ENCODE peak calls at places on chromosomes 11 and 22, in four cellular contexts. V is adrenal gland, M is mammary epithelial cell, C is GM23248. I is an unnamed sample. For H3K4me1, the result is how much of the 10 kb centered on the place peaks cover.

GRCh38 chr11:2830030-2830812 is 55.4 kb downstream of the CDKN1C start:
- DNase-seq in C (no peak), V (no peak), M (no peak), I (no peak)

GRCh38 chr11:61056566-61056965 is 45.7 kb upstream of the CD5 start:
- DNase-seq in M (no peak), C (no peak), V (no peak), I (no peak)

GRCh38 chr11:116707746-116708145 is 65.0 kb downstream of the BUD13 start:
- DNase-seq in M (no peak), C (no peak), V (no peak), I (no peak)

GRCh38 chr11:93198221-93198650 is 445 bp upstream of the SLC36A4 start:
- DNase-seq in M (peak), C (peak), V (no peak), I (no peak)

GRCh38 chr11:48169706-48170105 is 46.9 kb upstream of the OR4B1 start:
- DNase-seq in V (no peak), C (no peak), M (no peak), I (no peak)

GRCh38 chr22:45263790-45264269 is 20.9 kb upstream of the UPK3A start:
- DNase-seq in M (peak), V (peak), C (peak), I (peak)

GRCh38 chr11:69308936-69309799 is 15.2 kb downstream of the MYEOV start:
- DNase-seq in C (no peak), M (no peak), V (no peak), I (no peak)

GRCh38 chr11:68302256-68303054 is 9.9 kb upstream of the LRP5 start:
- DNase-seq in V (no peak), C (peak), M (peak), I (peak)

GRCh38 chr22:29205598-29206371 is at the start of gene EMID1:
- DNase-seq in M (no peak), V (peak), C (peak), I (peak)

GRCh38 chr11:18022419-18022818 is 9.6 kb upstream of the SERGEF start:
- DNase-seq in M (no peak), C (no peak), V (no peak), I (no peak)

GRCh38 chr11:16392646-16393045 is 36.3 kb upstream of the SOX6 start:
- DNase-seq in M (no peak), V (no peak), C (peak), I (no peak)

GRCh38 chr22:22848364-22848866 is 39.2 kb upstream of the IGLL5 start:
- DNase-seq in M (peak), C (peak), V (peak), I (peak)

GRCh38 chr11:72233773-72234513 is 9.4 kb downstream of the INPPL1 start:
- DNase-seq in C (no peak), V (no peak), M (no peak), I (no peak)

GRCh38 chr11:111299111-111300026 is 1.0 kb downstream of the POU2AF3 start:
- DNase-seq in C (peak), V (peak), M (peak), I (peak)

GRCh38 chr11:59173964-59174663 is 2.2 kb downstream of the DTX4 start:
- DNase-seq in V (no peak), M (peak), C (peak), I (peak)

GRCh38 chr22:36197065-36197440 is 4.6 kb downstream of the APOL4 start:
- DNase-seq in V (peak), C (peak), M (no peak), I (peak)

GRCh38 chr22:47274196-47274595 is 511.7 kb downstream of the TBC1D22A start:
- DNase-seq in M (no peak), V (no peak), C (no peak), I (no peak)

GRCh38 chr11:71214553-71215371 is 37.6 kb downstream of the SHANK2 start:
- DNase-seq in M (no peak), V (no peak), C (no peak), I (no peak)

GRCh38 chr22:19361501-19362103 is 69.9 kb downstream of the HIRA start:
- DNase-seq in C (no peak), M (no peak), V (no peak), I (no peak)

GRCh38 chr11:3137486-3138177 is 27.5 kb downstream of the OSBPL5 start:
- DNase-seq in C (no peak), V (no peak), M (no peak), I (no peak)

GRCh38 chr11:104830080-104830479 is 68.2 kb downstream of the CASP12 start:
- DNase-seq in M (peak), C (peak), V (no peak), I (no peak)

GRCh38 chr11:72693271-72693968 is 19.2 kb upstream of the PDE2A start:
- DNase-seq in C (no peak), M (no peak), V (no peak), I (no peak)

GRCh38 chr11:120139316-120140069 is 1.6 kb upstream of the TRIM29 start:
- DNase-seq in M (no peak), V (peak), C (no peak), I (no peak)

GRCh38 chr11:46914363-46914762 is 4.0 kb downstream of the LRP4 start:
- DNase-seq in C (peak), M (peak), V (peak), I (no peak)

GRCh38 chr11:77046060-77046501 is 11.9 kb downstream of the B3GNT6 start:
- DNase-seq in V (no peak), C (peak), M (peak), I (peak)

GRCh38 chr11:73758451-73758850 is 2.4 kb downstream of the RAB6A start:
- DNase-seq in C (no peak), M (no peak), V (no peak), I (no peak)

GRCh38 chr22:17237031-17237668 is 17.9 kb upstream of the ADA2 start:
- DNase-seq in C (no peak), M (no peak), V (no peak), I (no peak)

GRCh38 chr11:123833095-123833494 is 26.9 kb upstream of the OR6M1 start:
- DNase-seq in M (peak), V (no peak), C (no peak), I (no peak)

GRCh38 chr11:12803086-12803826 is 129.0 kb downstream of the TEAD1 start:
- DNase-seq in M (peak), C (peak), V (no peak), I (no peak)

GRCh38 chr11:12800032-12800671 is 125.9 kb downstream of the TEAD1 start:
- DNase-seq in V (peak), C (peak), M (peak), I (peak)

GRCh38 chr11:12801976-12802375 is 127.8 kb downstream of the TEAD1 start:
- DNase-seq in C (no peak), M (peak), V (no peak), I (no peak)

GRCh38 chr11:12799373-12799835 is 125.2 kb downstream of the TEAD1 start:
- DNase-seq in V (no peak), M (no peak), C (no peak), I (no peak)

DNA sequence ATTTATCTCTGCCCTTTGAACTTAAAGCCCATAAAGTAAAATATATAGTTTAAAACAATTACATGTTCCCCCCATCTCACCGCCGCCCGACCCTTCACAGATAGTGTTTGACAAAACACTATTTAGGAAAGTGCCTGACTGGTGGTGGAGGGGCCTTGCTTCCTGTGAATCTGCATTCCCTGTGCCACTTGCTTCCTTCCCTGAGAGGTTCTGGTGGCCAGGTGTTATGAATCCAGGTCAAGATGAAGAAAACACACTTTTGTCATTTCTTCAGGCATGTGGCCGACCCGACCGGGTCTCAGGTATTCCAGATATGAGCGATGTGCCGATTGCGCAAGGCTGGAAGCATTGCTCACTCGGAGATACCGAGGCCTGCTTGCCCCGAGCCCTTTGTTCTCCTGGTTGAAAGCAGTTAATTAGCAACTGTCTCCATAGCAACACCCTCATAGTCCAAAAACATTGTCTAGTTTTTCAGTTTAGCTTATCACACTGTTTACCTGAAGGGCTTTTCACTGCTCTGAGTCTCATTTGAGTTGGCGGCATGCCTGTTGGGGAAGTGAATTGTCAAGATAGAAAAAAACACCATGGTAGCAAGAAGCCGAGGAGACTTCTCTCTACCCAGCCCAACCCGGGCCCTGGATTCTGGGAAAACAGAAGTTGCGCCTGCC is 128.3 kb downstream of the TEAD1 start:
- DNase-seq in V (peak), C (peak), M (peak), I (peak)
- H3K4me1 ChIP-seq in V (under half), C (under half), M (half or more), I (half or more)

DNA sequence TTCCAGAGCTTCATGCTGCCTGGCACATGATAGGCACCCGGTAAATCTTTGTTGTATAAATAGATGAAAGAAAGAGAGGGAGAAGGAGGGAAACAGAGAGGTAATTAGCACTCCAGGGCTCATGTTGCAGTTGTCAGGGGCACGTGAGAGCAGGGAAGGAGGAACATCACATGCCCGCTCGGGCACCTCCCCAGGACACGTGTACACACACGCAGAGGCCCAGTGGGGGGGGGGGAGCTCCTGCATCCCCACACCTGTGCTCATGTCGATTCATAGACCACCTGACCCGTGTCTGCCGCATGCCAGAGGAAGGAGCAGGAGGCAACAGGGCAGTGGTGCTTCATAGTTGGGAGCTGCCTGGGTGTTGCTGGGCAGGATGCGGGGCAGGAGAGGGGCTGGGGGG is 37.1 kb upstream of the NNMT start:
- DNase-seq in M (no peak), C (no peak), V (no peak), I (no peak)
- H3K4me3 ChIP-seq in M (no peak), C (no peak), V (no peak), I (no peak)

DNA sequence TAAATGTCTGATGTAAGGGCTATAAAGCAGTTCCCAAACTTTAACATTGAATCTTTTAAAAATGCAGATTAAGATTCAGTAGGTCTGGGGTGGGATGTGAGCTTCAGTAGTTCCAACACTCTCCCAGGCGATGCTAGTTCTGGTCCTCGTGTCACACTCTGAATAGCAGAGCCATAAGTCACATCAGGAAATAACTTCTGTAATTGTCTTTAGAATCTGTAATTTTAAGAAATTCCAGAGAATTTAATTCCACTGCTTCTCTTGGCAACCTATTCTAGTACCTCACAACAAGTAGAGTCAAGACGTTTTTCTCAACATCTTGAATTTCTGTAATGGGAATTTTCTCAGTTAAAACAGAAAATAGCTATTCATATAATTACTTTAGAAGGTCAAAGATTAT is 223.1 kb downstream of the TMEM135 start:
- DNase-seq in M (no peak), V (no peak), C (peak), I (no peak)
- H3K4me1 ChIP-seq in M (under half), V (under half), C (half or more), I (under half)

DNA sequence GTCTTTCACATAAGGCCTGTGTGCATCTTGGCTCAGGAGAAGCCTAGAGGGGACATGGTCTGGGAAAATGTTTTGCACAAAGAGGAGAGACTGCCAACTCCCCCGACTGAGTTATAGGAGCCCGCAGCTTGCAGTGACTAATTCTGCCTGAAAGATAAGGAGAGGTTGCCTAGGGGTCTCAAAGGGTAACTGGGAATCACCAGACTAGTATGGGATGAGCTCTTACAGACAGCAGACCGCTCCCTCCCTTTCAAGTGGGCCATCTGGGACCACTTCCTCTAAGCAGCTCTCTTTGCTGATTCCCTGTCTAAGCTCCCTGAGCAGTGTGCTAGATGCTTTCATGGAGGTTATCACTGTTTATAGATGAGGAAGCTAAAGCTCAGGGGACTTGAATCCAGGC is 105.1 kb downstream of the TENM4 start:
- DNase-seq in V (no peak), C (no peak), M (no peak), I (no peak)
- H3K4me3 ChIP-seq in V (no peak), C (no peak), M (no peak), I (no peak)

DNA sequence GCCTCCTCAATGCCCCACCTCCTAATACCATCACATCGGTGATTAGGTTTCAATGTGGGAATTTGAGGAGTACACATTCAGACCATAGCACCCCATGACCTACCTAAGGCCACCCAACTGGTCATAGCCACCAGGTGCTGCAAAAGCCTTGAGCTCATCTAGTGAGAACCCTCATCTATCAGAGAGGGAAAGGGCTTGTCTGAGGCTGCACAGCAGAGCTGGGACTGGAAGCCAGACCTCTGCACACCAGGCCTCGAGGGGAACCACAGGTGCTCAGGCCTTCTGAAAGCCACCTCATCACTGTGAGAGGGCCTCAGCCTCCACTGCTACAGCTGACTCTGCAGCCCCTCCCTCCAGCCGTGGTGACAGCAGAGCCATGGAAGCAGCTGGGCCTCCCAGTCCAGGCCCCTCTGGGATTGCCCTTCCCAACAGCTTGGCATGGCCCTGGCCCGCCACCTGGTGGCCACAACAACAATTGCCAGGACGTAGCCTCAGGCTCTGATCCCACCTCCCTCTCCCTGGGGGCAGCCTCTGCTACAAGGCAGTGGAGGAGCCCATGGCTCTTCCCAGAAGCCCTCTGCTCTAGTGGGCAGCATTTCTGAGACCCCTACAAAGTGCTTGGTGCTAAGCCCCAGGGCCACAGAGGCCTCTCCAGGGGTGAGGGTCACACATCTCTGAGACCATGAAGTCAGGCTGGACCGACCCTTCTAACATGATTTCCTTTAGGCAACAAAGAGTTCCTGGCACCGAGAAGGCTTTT is 41.0 kb upstream of the PRDM11 start:
- DNase-seq in M (peak), C (peak), V (peak), I (peak)
- H3K4me1 ChIP-seq in M (under half), C (under half), V (under half), I (under half)

GRCh38 chr22:21045585-21046294 is at the start of gene LRRC74B:
- DNase-seq in C (peak), V (peak), M (peak), I (peak)

GRCh38 chr22:21047035-21047661 is 1.4 kb downstream of the LRRC74B start:
- DNase-seq in C (no peak), M (no peak), V (no peak), I (no peak)

GRCh38 chr22:21043856-21044535 is 1.8 kb upstream of the LRRC74B start:
- DNase-seq in M (peak), V (no peak), C (no peak), I (no peak)

GRCh38 chr22:21042978-21043855 is 2.5 kb upstream of the LRRC74B start:
- DNase-seq in M (no peak), C (peak), V (peak), I (no peak)

DNA sequence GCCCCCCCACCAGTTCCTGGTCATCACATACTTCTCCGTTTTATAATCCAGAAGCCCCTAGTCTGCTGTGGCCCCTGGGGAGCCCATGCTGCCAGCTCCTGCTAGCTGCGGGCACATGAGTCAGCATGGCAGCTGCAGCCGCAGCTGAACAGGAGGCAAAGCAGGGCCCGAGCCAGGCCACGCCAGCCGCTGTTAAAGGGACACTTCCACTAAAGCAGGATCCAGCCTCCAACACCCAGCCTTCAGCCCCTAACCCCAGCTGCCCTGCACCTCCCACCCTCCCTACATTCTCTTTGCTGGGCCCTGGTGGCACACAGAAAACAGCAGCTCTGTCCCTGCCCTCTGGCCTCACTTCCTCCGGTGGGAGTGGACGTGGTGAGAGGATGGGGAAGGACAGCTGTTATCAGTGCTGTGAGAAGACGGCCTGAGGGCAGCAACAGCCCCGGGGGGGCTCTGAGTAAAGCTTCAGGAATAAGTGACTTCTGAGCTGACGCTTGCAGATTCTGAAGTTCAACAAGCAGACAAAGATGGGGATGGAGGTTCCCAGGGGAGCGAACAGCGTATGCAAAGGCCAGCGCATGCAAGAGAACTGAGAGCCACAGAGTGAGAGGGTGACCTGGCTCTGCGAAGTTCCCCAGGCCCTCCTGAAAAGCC is 688 bp upstream of the LRRC74B start:
- DNase-seq in M (peak), C (peak), V (peak), I (no peak)
- H3K4me3 ChIP-seq in M (no peak), C (peak), V (peak), I (no peak)

GRCh38 chr22:42443240-42444059 is 11.2 kb upstream of the NFAM1 start:
- DNase-seq in M (no peak), C (peak), V (no peak), I (no peak)
- H3K4me1 ChIP-seq in M (under half), C (under half), V (under half), I (under half)

GRCh38 chr11:31826530-31827438 is 15.7 kb upstream of the PAX6 start:
- DNase-seq in V (no peak), C (no peak), M (no peak), I (no peak)
- H3K4me3 ChIP-seq in V (peak), C (peak), M (no peak), I (no peak)

I was measured in hepatocyte.